ENCODE peak calls at places on chromosomes 12 and 14, in four cellular contexts. One of them, this sample, is unnamed.

GRCh38 chr12:68953536-68953935 is 20.6 kb upstream of the CPM start:
- DNase-seq in upper lobe of left lung: peak
- DNase-seq in OCI-LY7: no peak
- DNase-seq in adrenal gland: no peak
- DNase-seq in this sample: no peak

GRCh38 chr14:63710497-63710896 is 17.4 kb downstream of the SGPP1 start:
- DNase-seq in upper lobe of left lung: no peak
- DNase-seq in OCI-LY7: peak
- DNase-seq in adrenal gland: no peak
- DNase-seq in this sample: no peak

GRCh38 chr12:106985479-106985878 is 1.5 kb downstream of the MTERF2 start:
- DNase-seq in upper lobe of left lung: no peak
- DNase-seq in OCI-LY7: no peak
- DNase-seq in adrenal gland: no peak
- DNase-seq in this sample: no peak

GRCh38 chr12:50986961-50987737 is 34.8 kb downstream of the HIGD1C start:
- DNase-seq in upper lobe of left lung: no peak
- DNase-seq in OCI-LY7: peak
- DNase-seq in adrenal gland: peak
- DNase-seq in this sample: no peak

GRCh38 chr12:75694891-75695290 is 183.5 kb upstream of the KRR1 start:
- DNase-seq in upper lobe of left lung: no peak
- DNase-seq in OCI-LY7: no peak
- DNase-seq in adrenal gland: no peak
- DNase-seq in this sample: no peak

GRCh38 chr12:106081606-106082005 is 57.1 kb downstream of the NUAK1 start:
- DNase-seq in upper lobe of left lung: no peak
- DNase-seq in OCI-LY7: no peak
- DNase-seq in adrenal gland: no peak
- DNase-seq in this sample: no peak

GRCh38 chr14:49863483-49864262 is 11.1 kb upstream of the NEMF start:
- DNase-seq in upper lobe of left lung: no peak
- DNase-seq in OCI-LY7: peak
- DNase-seq in adrenal gland: peak
- DNase-seq in this sample: no peak

GRCh38 chr14:23321572-23322547 is 603 bp downstream of the PABPN1 start:
- DNase-seq in upper lobe of left lung: peak
- DNase-seq in OCI-LY7: peak
- DNase-seq in adrenal gland: peak
- DNase-seq in this sample: peak

GRCh38 chr12:127306604-127307215 is 960.3 kb upstream of the TMEM132C start:
- DNase-seq in upper lobe of left lung: no peak
- DNase-seq in OCI-LY7: no peak
- DNase-seq in adrenal gland: no peak
- DNase-seq in this sample: no peak

GRCh38 chr12:6430124-6430989 is 14.4 kb upstream of the CD27 start:
- DNase-seq in upper lobe of left lung: peak
- DNase-seq in OCI-LY7: peak
- DNase-seq in adrenal gland: peak
- DNase-seq in this sample: no peak

GRCh38 chr12:132078190-132078589 is 65.9 kb downstream of the DDX51 start:
- DNase-seq in upper lobe of left lung: no peak
- DNase-seq in OCI-LY7: no peak
- DNase-seq in adrenal gland: no peak
- DNase-seq in this sample: no peak

GRCh38 chr12:45121224-45121623 is 70.3 kb upstream of the DBX2 start:
- DNase-seq in upper lobe of left lung: no peak
- DNase-seq in OCI-LY7: peak
- DNase-seq in adrenal gland: no peak
- DNase-seq in this sample: no peak

GRCh38 chr12:25875661-25876060 is 82.8 kb upstream of the RASSF8 start:
- DNase-seq in upper lobe of left lung: no peak
- DNase-seq in OCI-LY7: no peak
- DNase-seq in adrenal gland: no peak
- DNase-seq in this sample: no peak

GRCh38 chr14:89807905-89808304 is 146.6 kb downstream of the EFCAB11 start:
- DNase-seq in upper lobe of left lung: no peak
- DNase-seq in OCI-LY7: no peak
- DNase-seq in adrenal gland: no peak
- DNase-seq in this sample: no peak

GRCh38 chr14:63663428-63664142 is 21.9 kb upstream of the WDR89 start:
- DNase-seq in upper lobe of left lung: no peak
- DNase-seq in OCI-LY7: peak
- DNase-seq in adrenal gland: no peak
- DNase-seq in this sample: no peak

GRCh38 chr12:93101367-93101766 is 172.3 kb upstream of the EEA1 start:
- DNase-seq in upper lobe of left lung: no peak
- DNase-seq in OCI-LY7: no peak
- DNase-seq in adrenal gland: no peak
- DNase-seq in this sample: no peak

GRCh38 chr12:93104535-93104934 is 175.4 kb upstream of the EEA1 start:
- DNase-seq in upper lobe of left lung: no peak
- DNase-seq in OCI-LY7: no peak
- DNase-seq in adrenal gland: no peak
- DNase-seq in this sample: no peak

GRCh38 chr12:93102744-93103143 is 173.6 kb upstream of the EEA1 start:
- DNase-seq in upper lobe of left lung: no peak
- DNase-seq in OCI-LY7: no peak
- DNase-seq in adrenal gland: no peak
- DNase-seq in this sample: no peak

GRCh38 chr12:93102289-93102688 is 173.2 kb upstream of the EEA1 start:
- DNase-seq in upper lobe of left lung: no peak
- DNase-seq in OCI-LY7: no peak
- DNase-seq in adrenal gland: no peak
- DNase-seq in this sample: no peak

GRCh38 chr12:93103154-93103553 is 174.1 kb upstream of the EEA1 start:
- DNase-seq in upper lobe of left lung: no peak
- DNase-seq in OCI-LY7: no peak
- DNase-seq in adrenal gland: no peak
- DNase-seq in this sample: no peak
- H3K27ac ChIP-seq in upper lobe of left lung: no peak
- H3K27ac ChIP-seq in OCI-LY7: no peak
- H3K27ac ChIP-seq in adrenal gland: no peak
- H3K27ac ChIP-seq in this sample: no peak

DNA sequence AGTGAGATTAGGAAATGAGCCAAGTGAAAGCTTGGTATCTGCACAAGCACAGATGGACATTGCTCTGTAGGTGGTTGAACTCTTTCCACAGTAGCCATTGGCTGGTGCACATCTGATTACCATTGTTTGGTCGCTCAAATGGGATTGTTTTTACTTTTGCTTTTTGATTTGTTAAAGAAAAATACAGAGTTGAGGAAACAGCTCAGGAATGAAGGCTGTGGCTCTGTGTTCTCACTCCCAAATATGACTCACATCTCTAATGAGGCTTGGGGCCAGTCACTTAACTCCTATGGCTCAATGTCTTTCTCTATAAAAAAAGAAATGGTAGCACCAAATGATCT is 241.3 kb downstream of the BMP4 start:
- DNase-seq in upper lobe of left lung: no peak
- DNase-seq in OCI-LY7: no peak
- DNase-seq in adrenal gland: peak
- DNase-seq in this sample: no peak
- H3K4me3 ChIP-seq in upper lobe of left lung: no peak
- H3K4me3 ChIP-seq in OCI-LY7: no peak
- H3K4me3 ChIP-seq in adrenal gland: no peak
- H3K4me3 ChIP-seq in this sample: peak

GRCh38 chr14:106459971-106460730 is 933.8 kb downstream of the TMEM121 start:
- DNase-seq in upper lobe of left lung: no peak
- DNase-seq in OCI-LY7: peak
- DNase-seq in adrenal gland: no peak
- DNase-seq in this sample: no peak
- H3K27ac ChIP-seq in upper lobe of left lung: no peak
- H3K27ac ChIP-seq in OCI-LY7: no peak
- H3K27ac ChIP-seq in adrenal gland: no peak
- H3K27ac ChIP-seq in this sample: no peak

GRCh38 chr12:40107098-40107802 is 1.4 kb upstream of the SLC2A13 start:
- DNase-seq in upper lobe of left lung: peak
- DNase-seq in OCI-LY7: peak
- DNase-seq in adrenal gland: peak
- DNase-seq in this sample: peak
- H3K4me3 ChIP-seq in upper lobe of left lung: peak
- H3K4me3 ChIP-seq in OCI-LY7: peak
- H3K4me3 ChIP-seq in adrenal gland: no peak
- H3K4me3 ChIP-seq in this sample: peak

GRCh38 chr14:71444030-71444822 is 488.0 kb upstream of the RGS6 start:
- DNase-seq in upper lobe of left lung: no peak
- DNase-seq in OCI-LY7: no peak
- DNase-seq in adrenal gland: no peak
- DNase-seq in this sample: no peak
- H3K27ac ChIP-seq in upper lobe of left lung: no peak
- H3K27ac ChIP-seq in OCI-LY7: no peak
- H3K27ac ChIP-seq in adrenal gland: no peak
- H3K27ac ChIP-seq in this sample: no peak

GRCh38 chr12:121582583-121583333 is 1.9 kb upstream of the KDM2B start:
- DNase-seq in upper lobe of left lung: no peak
- DNase-seq in OCI-LY7: peak
- DNase-seq in adrenal gland: no peak
- DNase-seq in this sample: no peak
- H3K4me3 ChIP-seq in upper lobe of left lung: no peak
- H3K4me3 ChIP-seq in OCI-LY7: peak
- H3K4me3 ChIP-seq in adrenal gland: no peak
- H3K4me3 ChIP-seq in this sample: no peak

GRCh38 chr14:34043627-34044372 is 92.9 kb upstream of the EGLN3 start:
- DNase-seq in upper lobe of left lung: no peak
- DNase-seq in OCI-LY7: no peak
- DNase-seq in adrenal gland: no peak
- DNase-seq in this sample: no peak
- H3K27ac ChIP-seq in upper lobe of left lung: no peak
- H3K27ac ChIP-seq in OCI-LY7: no peak
- H3K27ac ChIP-seq in adrenal gland: no peak
- H3K27ac ChIP-seq in this sample: no peak

GRCh38 chr12:113211160-113211559 is 10.1 kb upstream of the TPCN1 start:
- DNase-seq in upper lobe of left lung: no peak
- DNase-seq in OCI-LY7: no peak
- DNase-seq in adrenal gland: no peak
- DNase-seq in this sample: no peak

GRCh38 chr12:113203852-113204760 is 17.2 kb upstream of the TPCN1 start:
- DNase-seq in upper lobe of left lung: no peak
- DNase-seq in OCI-LY7: no peak
- DNase-seq in adrenal gland: peak
- DNase-seq in this sample: no peak

GRCh38 chr12:113207621-113208040 is 13.6 kb upstream of the TPCN1 start:
- DNase-seq in upper lobe of left lung: no peak
- DNase-seq in OCI-LY7: peak
- DNase-seq in adrenal gland: no peak
- DNase-seq in this sample: no peak

GRCh38 chr12:113204806-113205205 is 16.5 kb upstream of the TPCN1 start:
- DNase-seq in upper lobe of left lung: no peak
- DNase-seq in OCI-LY7: no peak
- DNase-seq in adrenal gland: no peak
- DNase-seq in this sample: no peak

DNA sequence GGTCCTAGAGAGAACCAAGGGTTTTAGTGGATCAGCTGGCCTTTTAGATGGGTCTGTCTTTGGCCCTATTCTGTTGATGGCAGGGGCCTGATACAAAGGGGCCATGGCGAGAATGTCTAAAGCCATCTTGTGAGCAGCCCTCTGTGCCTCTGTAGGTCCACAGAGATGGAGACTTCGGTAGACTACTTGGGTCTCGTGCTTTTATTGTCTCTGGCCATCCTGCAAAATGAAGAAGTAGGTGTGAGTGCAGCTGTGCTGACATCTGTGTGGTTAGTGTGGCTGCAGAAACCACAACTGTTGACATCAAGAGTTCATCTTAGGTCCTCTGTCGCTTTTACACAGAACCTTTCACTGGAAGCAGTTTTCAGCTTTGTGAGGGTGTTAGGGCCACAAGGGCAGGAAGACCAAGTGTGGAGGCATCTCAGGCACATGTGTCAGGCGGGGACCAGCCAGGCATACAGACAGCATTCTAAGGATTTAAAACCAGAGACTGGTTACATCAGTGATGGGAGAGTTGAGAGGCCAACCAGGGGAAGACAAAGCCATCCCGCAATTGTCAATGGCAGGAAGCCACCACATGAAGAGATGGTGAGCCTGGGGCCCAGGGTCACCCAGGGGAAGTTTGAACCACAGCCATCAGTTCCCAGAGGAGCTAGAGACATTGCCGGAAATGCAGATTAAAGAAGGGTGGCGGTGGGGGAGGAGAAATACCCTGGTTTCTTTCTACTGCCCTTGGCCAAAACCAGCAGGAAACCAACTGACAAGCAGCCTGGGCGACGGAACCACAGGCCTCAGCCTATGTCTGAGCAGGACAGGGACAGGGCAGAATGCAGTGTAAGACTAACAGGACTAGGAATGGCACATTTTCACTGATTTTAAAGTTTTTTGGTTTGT is 13.0 kb upstream of the TPCN1 start:
- DNase-seq in upper lobe of left lung: peak
- DNase-seq in OCI-LY7: peak
- DNase-seq in adrenal gland: no peak
- DNase-seq in this sample: peak
- H3K4me3 ChIP-seq in upper lobe of left lung: no peak
- H3K4me3 ChIP-seq in OCI-LY7: peak
- H3K4me3 ChIP-seq in adrenal gland: no peak
- H3K4me3 ChIP-seq in this sample: no peak